ENCODE peak calls at places on chromosome 7, in seven cellular contexts. One of them, this sample, is unnamed.

GRCh38 chr7:133353775-133354174 is 100.9 kb downstream of the EXOC4 start:
- DNase-seq in NCI-H345: no peak
- DNase-seq in iris pigment epithelial cell: no peak
- DNase-seq in amniotic stem cell: no peak
- DNase-seq in NCI-H69: no peak
- DNase-seq in skeletal muscle cell: no peak
- DNase-seq in mesendoderm: no peak
- DNase-seq in this sample: no peak

GRCh38 chr7:7181519-7182155 is 707 bp upstream of the C1GALT1 start:
- DNase-seq in NCI-H345: peak; percentile 55
- DNase-seq in iris pigment epithelial cell: peak; percentile 54
- DNase-seq in amniotic stem cell: no peak
- DNase-seq in NCI-H69: peak; percentile 85
- DNase-seq in skeletal muscle cell: no peak
- DNase-seq in mesendoderm: peak; percentile 74
- DNase-seq in this sample: peak; percentile 37

GRCh38 chr7:55569797-55570196 is 2.5 kb downstream of the VOPP1 start:
- DNase-seq in NCI-H345: peak; percentile 61
- DNase-seq in iris pigment epithelial cell: no peak
- DNase-seq in amniotic stem cell: no peak
- DNase-seq in NCI-H69: peak; percentile 71
- DNase-seq in skeletal muscle cell: no peak
- DNase-seq in mesendoderm: peak; percentile 48
- DNase-seq in this sample: peak; percentile 66

GRCh38 chr7:140924019-140924820 is 509 bp downstream of the BRAF start:
- DNase-seq in NCI-H345: peak; percentile 86
- DNase-seq in iris pigment epithelial cell: peak; percentile 60
- DNase-seq in amniotic stem cell: peak; percentile 34
- DNase-seq in NCI-H69: peak; percentile 89
- DNase-seq in skeletal muscle cell: no peak
- DNase-seq in mesendoderm: peak; percentile 92
- DNase-seq in this sample: peak; percentile 78

GRCh38 chr7:131540491-131541162 is 15.8 kb downstream of the PODXL start:
- DNase-seq in NCI-H345: no peak
- DNase-seq in iris pigment epithelial cell: no peak
- DNase-seq in amniotic stem cell: no peak
- DNase-seq in NCI-H69: peak; percentile 28
- DNase-seq in skeletal muscle cell: no peak
- DNase-seq in mesendoderm: peak; percentile 60
- DNase-seq in this sample: no peak

GRCh38 chr7:1193593-1194424 is 33.8 kb upstream of the ZFAND2A start:
- DNase-seq in NCI-H345: peak; percentile 72
- DNase-seq in iris pigment epithelial cell: peak; percentile 48
- DNase-seq in amniotic stem cell: no peak
- DNase-seq in NCI-H69: peak; percentile 79
- DNase-seq in skeletal muscle cell: no peak
- DNase-seq in mesendoderm: peak; percentile 22
- DNase-seq in this sample: no peak

GRCh38 chr7:151891182-151891581 is 14.3 kb upstream of the PRKAG2 start:
- DNase-seq in NCI-H345: no peak
- DNase-seq in iris pigment epithelial cell: no peak
- DNase-seq in amniotic stem cell: no peak
- DNase-seq in NCI-H69: peak; percentile 41
- DNase-seq in skeletal muscle cell: no peak
- DNase-seq in mesendoderm: no peak
- DNase-seq in this sample: no peak

GRCh38 chr7:80128918-80129317 is 5.7 kb upstream of the GNAI1 start:
- DNase-seq in NCI-H345: no peak
- DNase-seq in iris pigment epithelial cell: no peak
- DNase-seq in amniotic stem cell: no peak
- DNase-seq in NCI-H69: no peak
- DNase-seq in skeletal muscle cell: no peak
- DNase-seq in mesendoderm: no peak
- DNase-seq in this sample: no peak

GRCh38 chr7:35334511-35334910 is 80.6 kb upstream of the TBX20 start:
- DNase-seq in NCI-H345: no peak
- DNase-seq in iris pigment epithelial cell: peak; percentile 31
- DNase-seq in amniotic stem cell: no peak
- DNase-seq in NCI-H69: no peak
- DNase-seq in skeletal muscle cell: no peak
- DNase-seq in mesendoderm: peak; percentile 19
- DNase-seq in this sample: no peak

GRCh38 chr7:36036590-36036989 is 116.5 kb upstream of the EEPD1 start:
- DNase-seq in NCI-H345: no peak
- DNase-seq in iris pigment epithelial cell: peak; percentile 22
- DNase-seq in amniotic stem cell: no peak
- DNase-seq in NCI-H69: no peak
- DNase-seq in skeletal muscle cell: no peak
- DNase-seq in mesendoderm: peak; percentile 84
- DNase-seq in this sample: no peak

GRCh38 chr7:42617781-42618457 is 294.0 kb downstream of the C7orf25 start:
- DNase-seq in NCI-H345: no peak
- DNase-seq in iris pigment epithelial cell: no peak
- DNase-seq in amniotic stem cell: no peak
- DNase-seq in NCI-H69: no peak
- DNase-seq in skeletal muscle cell: no peak
- DNase-seq in mesendoderm: peak; percentile 29
- DNase-seq in this sample: no peak

GRCh38 chr7:85730016-85730415 is 543.2 kb upstream of the SEMA3D start:
- DNase-seq in NCI-H345: no peak
- DNase-seq in iris pigment epithelial cell: peak; percentile 41
- DNase-seq in amniotic stem cell: no peak
- DNase-seq in NCI-H69: peak; percentile 69
- DNase-seq in skeletal muscle cell: no peak
- DNase-seq in mesendoderm: no peak
- DNase-seq in this sample: no peak

GRCh38 chr7:69732203-69732602 is 133.9 kb downstream of the AUTS2 start:
- DNase-seq in NCI-H345: no peak
- DNase-seq in iris pigment epithelial cell: peak; percentile 1
- DNase-seq in amniotic stem cell: no peak
- DNase-seq in NCI-H69: peak; percentile 84
- DNase-seq in skeletal muscle cell: no peak
- DNase-seq in mesendoderm: no peak
- DNase-seq in this sample: no peak

GRCh38 chr7:41979834-41980307 is 257.1 kb downstream of the GLI3 start:
- DNase-seq in NCI-H345: no peak
- DNase-seq in iris pigment epithelial cell: peak; percentile 54
- DNase-seq in amniotic stem cell: no peak
- DNase-seq in NCI-H69: peak; percentile 4
- DNase-seq in skeletal muscle cell: peak; percentile 35
- DNase-seq in mesendoderm: peak; percentile 67
- DNase-seq in this sample: no peak

GRCh38 chr7:157769016-157769869 is 432.4 kb downstream of the DNAJB6 start:
- DNase-seq in NCI-H345: no peak
- DNase-seq in iris pigment epithelial cell: no peak
- DNase-seq in amniotic stem cell: no peak
- DNase-seq in NCI-H69: peak; percentile 88
- DNase-seq in skeletal muscle cell: no peak
- DNase-seq in mesendoderm: peak; percentile 61
- DNase-seq in this sample: no peak

GRCh38 chr7:64098-64521 is 128.3 kb upstream of the FAM20C start:
- DNase-seq in NCI-H345: peak; percentile 37
- DNase-seq in iris pigment epithelial cell: peak; percentile 70
- DNase-seq in amniotic stem cell: no peak
- DNase-seq in NCI-H69: peak; percentile 21
- DNase-seq in skeletal muscle cell: peak; percentile 29
- DNase-seq in mesendoderm: peak; percentile 78
- DNase-seq in this sample: no peak

GRCh38 chr7:115906690-115907089 is 123.9 kb downstream of the TFEC start:
- DNase-seq in NCI-H345: no peak
- DNase-seq in iris pigment epithelial cell: no peak
- DNase-seq in amniotic stem cell: no peak
- DNase-seq in NCI-H69: peak; percentile 59
- DNase-seq in skeletal muscle cell: no peak
- DNase-seq in mesendoderm: no peak
- DNase-seq in this sample: no peak

GRCh38 chr7:13179011-13179574 is 491.7 kb downstream of the ARL4A start:
- DNase-seq in NCI-H345: no peak
- DNase-seq in iris pigment epithelial cell: peak; percentile 8
- DNase-seq in amniotic stem cell: no peak
- DNase-seq in NCI-H69: peak; percentile 56
- DNase-seq in skeletal muscle cell: no peak
- DNase-seq in mesendoderm: peak; percentile 21
- DNase-seq in this sample: no peak

GRCh38 chr7:22016547-22016946 is 70.8 kb upstream of the CDCA7L start:
- DNase-seq in NCI-H345: no peak
- DNase-seq in iris pigment epithelial cell: no peak
- DNase-seq in amniotic stem cell: no peak
- DNase-seq in NCI-H69: peak; percentile 87
- DNase-seq in skeletal muscle cell: no peak
- DNase-seq in mesendoderm: no peak
- DNase-seq in this sample: no peak

GRCh38 chr7:51428226-51428887 is 111.7 kb upstream of the COBL start:
- DNase-seq in NCI-H345: peak; percentile 29
- DNase-seq in iris pigment epithelial cell: peak; percentile 3
- DNase-seq in amniotic stem cell: no peak
- DNase-seq in NCI-H69: peak; percentile 68
- DNase-seq in skeletal muscle cell: no peak
- DNase-seq in mesendoderm: peak; percentile 43
- DNase-seq in this sample: no peak

GRCh38 chr7:87038993-87039716 is 20.3 kb downstream of the ELAPOR2 start:
- DNase-seq in NCI-H345: no peak
- DNase-seq in iris pigment epithelial cell: no peak
- DNase-seq in amniotic stem cell: no peak
- DNase-seq in NCI-H69: peak; percentile 50
- DNase-seq in skeletal muscle cell: no peak
- DNase-seq in mesendoderm: no peak
- DNase-seq in this sample: no peak

GRCh38 chr7:148918058-148918596 is 34.0 kb upstream of the EZH2 start:
- DNase-seq in NCI-H345: no peak
- DNase-seq in iris pigment epithelial cell: no peak
- DNase-seq in amniotic stem cell: no peak
- DNase-seq in NCI-H69: no peak
- DNase-seq in skeletal muscle cell: no peak
- DNase-seq in mesendoderm: no peak
- DNase-seq in this sample: no peak

GRCh38 chr7:101589052-101589451 is 40.0 kb downstream of the MYL10 start:
- DNase-seq in NCI-H345: no peak
- DNase-seq in iris pigment epithelial cell: no peak
- DNase-seq in amniotic stem cell: no peak
- DNase-seq in NCI-H69: no peak
- DNase-seq in skeletal muscle cell: no peak
- DNase-seq in mesendoderm: no peak
- DNase-seq in this sample: no peak

GRCh38 chr7:155483868-155484325 is 26.0 kb downstream of the EN2 start:
- DNase-seq in NCI-H345: no peak
- DNase-seq in iris pigment epithelial cell: no peak
- DNase-seq in amniotic stem cell: no peak
- DNase-seq in NCI-H69: no peak
- DNase-seq in skeletal muscle cell: no peak
- DNase-seq in mesendoderm: no peak
- DNase-seq in this sample: no peak

GRCh38 chr7:39745320-39745719 is 121.9 kb downstream of the RALA start:
- DNase-seq in NCI-H345: no peak
- DNase-seq in iris pigment epithelial cell: no peak
- DNase-seq in amniotic stem cell: no peak
- DNase-seq in NCI-H69: peak; percentile 69
- DNase-seq in skeletal muscle cell: no peak
- DNase-seq in mesendoderm: no peak
- DNase-seq in this sample: no peak

GRCh38 chr7:33195264-33195663 is 65.9 kb downstream of the BBS9 start:
- DNase-seq in NCI-H345: no peak
- DNase-seq in iris pigment epithelial cell: peak; percentile 96
- DNase-seq in amniotic stem cell: no peak
- DNase-seq in NCI-H69: no peak
- DNase-seq in skeletal muscle cell: peak; percentile 88
- DNase-seq in mesendoderm: no peak
- DNase-seq in this sample: no peak

GRCh38 chr7:130090745-130091532 is 20.6 kb downstream of the KLHDC10 start:
- DNase-seq in NCI-H345: no peak
- DNase-seq in iris pigment epithelial cell: no peak
- DNase-seq in amniotic stem cell: no peak
- DNase-seq in NCI-H69: no peak
- DNase-seq in skeletal muscle cell: no peak
- DNase-seq in mesendoderm: no peak
- DNase-seq in this sample: no peak

GRCh38 chr7:100476108-100476780 is 2.8 kb downstream of the TSC22D4 start:
- DNase-seq in NCI-H345: no peak
- DNase-seq in iris pigment epithelial cell: no peak
- DNase-seq in amniotic stem cell: no peak
- DNase-seq in NCI-H69: no peak
- DNase-seq in skeletal muscle cell: no peak
- DNase-seq in mesendoderm: no peak
- DNase-seq in this sample: no peak

GRCh38 chr7:104803931-104804330 is 210.1 kb upstream of the KMT2E start:
- DNase-seq in NCI-H345: no peak
- DNase-seq in iris pigment epithelial cell: no peak
- DNase-seq in amniotic stem cell: no peak
- DNase-seq in NCI-H69: no peak
- DNase-seq in skeletal muscle cell: no peak
- DNase-seq in mesendoderm: no peak
- DNase-seq in this sample: no peak

GRCh38 chr7:137209151-137209822 is 134.2 kb downstream of the PTN start:
- DNase-seq in NCI-H345: peak; percentile 4
- DNase-seq in iris pigment epithelial cell: peak; percentile 1
- DNase-seq in amniotic stem cell: no peak
- DNase-seq in NCI-H69: no peak
- DNase-seq in skeletal muscle cell: peak; percentile 49
- DNase-seq in mesendoderm: no peak
- DNase-seq in this sample: no peak